ENCODE peak calls at places on chromosomes 1 and 21, in eight cellular contexts. One of them, this sample, is unnamed.

GRCh38 chr1:197222025-197222685 is 45.9 kb upstream of the CRB1 start:
- DNase-seq in PC-9: peak
- DNase-seq in fibroblast of the aortic adventitia: peak
- DNase-seq in sigmoid colon: no peak
- DNase-seq in breast epithelium: no peak
- DNase-seq in neural progenitor cell: no peak
- DNase-seq in A549: no peak
- DNase-seq in BJ: no peak
- DNase-seq in this sample: no peak

GRCh38 chr21:42841156-42841915 is 38.0 kb downstream of the WDR4 start:
- DNase-seq in PC-9: no peak
- DNase-seq in fibroblast of the aortic adventitia: no peak
- DNase-seq in sigmoid colon: peak
- DNase-seq in breast epithelium: peak
- DNase-seq in neural progenitor cell: no peak
- DNase-seq in A549: no peak
- DNase-seq in BJ: no peak
- DNase-seq in this sample: no peak

GRCh38 chr1:214135886-214136285 is 145.1 kb upstream of the SMYD2 start:
- DNase-seq in PC-9: no peak
- DNase-seq in fibroblast of the aortic adventitia: no peak
- DNase-seq in sigmoid colon: no peak
- DNase-seq in breast epithelium: no peak
- DNase-seq in neural progenitor cell: no peak
- DNase-seq in A549: no peak
- DNase-seq in BJ: peak
- DNase-seq in this sample: no peak

GRCh38 chr1:17667641-17668040 is 87.5 kb upstream of the ACTL8 start:
- DNase-seq in PC-9: no peak
- DNase-seq in fibroblast of the aortic adventitia: no peak
- DNase-seq in sigmoid colon: no peak
- DNase-seq in breast epithelium: no peak
- DNase-seq in neural progenitor cell: no peak
- DNase-seq in A549: no peak
- DNase-seq in BJ: no peak
- DNase-seq in this sample: no peak

GRCh38 chr1:156480411-156481192 is 20.0 kb downstream of the MEF2D start:
- DNase-seq in PC-9: no peak
- DNase-seq in fibroblast of the aortic adventitia: no peak
- DNase-seq in sigmoid colon: peak
- DNase-seq in breast epithelium: no peak
- DNase-seq in neural progenitor cell: peak
- DNase-seq in A549: peak
- DNase-seq in BJ: no peak
- DNase-seq in this sample: no peak

GRCh38 chr1:118122234-118123004 is 62.6 kb downstream of the SPAG17 start:
- DNase-seq in PC-9: no peak
- DNase-seq in fibroblast of the aortic adventitia: no peak
- DNase-seq in sigmoid colon: no peak
- DNase-seq in breast epithelium: no peak
- DNase-seq in neural progenitor cell: no peak
- DNase-seq in A549: no peak
- DNase-seq in BJ: no peak
- DNase-seq in this sample: no peak

GRCh38 chr1:194043984-194044755 is 857.8 kb upstream of the B3GALT2 start:
- DNase-seq in PC-9: no peak
- DNase-seq in fibroblast of the aortic adventitia: peak
- DNase-seq in sigmoid colon: no peak
- DNase-seq in breast epithelium: no peak
- DNase-seq in neural progenitor cell: no peak
- DNase-seq in A549: no peak
- DNase-seq in BJ: no peak
- DNase-seq in this sample: no peak

GRCh38 chr1:109115685-109116084 is 1.8 kb downstream of the ELAPOR1 start:
- DNase-seq in PC-9: no peak
- DNase-seq in fibroblast of the aortic adventitia: no peak
- DNase-seq in sigmoid colon: no peak
- DNase-seq in breast epithelium: no peak
- DNase-seq in neural progenitor cell: no peak
- DNase-seq in A549: no peak
- DNase-seq in BJ: no peak
- DNase-seq in this sample: no peak

GRCh38 chr1:78240755-78241154 is 195.0 kb downstream of the GIPC2 start:
- DNase-seq in PC-9: no peak
- DNase-seq in fibroblast of the aortic adventitia: peak
- DNase-seq in sigmoid colon: no peak
- DNase-seq in breast epithelium: no peak
- DNase-seq in neural progenitor cell: peak
- DNase-seq in A549: no peak
- DNase-seq in BJ: no peak
- DNase-seq in this sample: no peak

GRCh38 chr1:51310871-51311613 is 19.3 kb downstream of the TTC39A start:
- DNase-seq in PC-9: no peak
- DNase-seq in fibroblast of the aortic adventitia: no peak
- DNase-seq in sigmoid colon: peak
- DNase-seq in breast epithelium: no peak
- DNase-seq in neural progenitor cell: no peak
- DNase-seq in A549: no peak
- DNase-seq in BJ: no peak
- DNase-seq in this sample: no peak

GRCh38 chr1:51311826-51312225 is 18.5 kb downstream of the TTC39A start:
- DNase-seq in PC-9: no peak
- DNase-seq in fibroblast of the aortic adventitia: no peak
- DNase-seq in sigmoid colon: no peak
- DNase-seq in breast epithelium: no peak
- DNase-seq in neural progenitor cell: no peak
- DNase-seq in A549: no peak
- DNase-seq in BJ: no peak
- DNase-seq in this sample: no peak

GRCh38 chr1:51313961-51314777 is 16.2 kb downstream of the TTC39A start:
- DNase-seq in PC-9: peak
- DNase-seq in fibroblast of the aortic adventitia: peak
- DNase-seq in sigmoid colon: no peak
- DNase-seq in breast epithelium: no peak
- DNase-seq in neural progenitor cell: no peak
- DNase-seq in A549: peak
- DNase-seq in BJ: peak
- DNase-seq in this sample: peak

GRCh38 chr1:51313268-51313852 is 17.0 kb downstream of the TTC39A start:
- DNase-seq in PC-9: no peak
- DNase-seq in fibroblast of the aortic adventitia: no peak
- DNase-seq in sigmoid colon: no peak
- DNase-seq in breast epithelium: no peak
- DNase-seq in neural progenitor cell: peak
- DNase-seq in A549: peak
- DNase-seq in BJ: no peak
- DNase-seq in this sample: no peak

GRCh38 chr1:51312718-51313117 is 17.6 kb downstream of the TTC39A start:
- DNase-seq in PC-9: no peak
- DNase-seq in fibroblast of the aortic adventitia: no peak
- DNase-seq in sigmoid colon: no peak
- DNase-seq in breast epithelium: no peak
- DNase-seq in neural progenitor cell: no peak
- DNase-seq in A549: no peak
- DNase-seq in BJ: no peak
- DNase-seq in this sample: no peak
- TF ChIP-seq CTCF in PC-9: no peak
- TF ChIP-seq CTCF in fibroblast of the aortic adventitia: no peak
- TF ChIP-seq CTCF in sigmoid colon: no peak
- TF ChIP-seq CTCF in breast epithelium: no peak
- TF ChIP-seq CTCF in neural progenitor cell: no peak
- TF ChIP-seq CTCF in A549: no peak
- TF ChIP-seq CTCF in BJ: no peak
- TF ChIP-seq CTCF in this sample: no peak

GRCh38 chr1:246064891-246065290 is 442.2 kb downstream of the SMYD3 start:
- DNase-seq in PC-9: no peak
- DNase-seq in fibroblast of the aortic adventitia: no peak
- DNase-seq in sigmoid colon: no peak
- DNase-seq in breast epithelium: no peak
- DNase-seq in neural progenitor cell: no peak
- DNase-seq in A549: no peak
- DNase-seq in BJ: no peak
- DNase-seq in this sample: no peak
- H3K4me3 ChIP-seq in PC-9: no peak
- H3K4me3 ChIP-seq in fibroblast of the aortic adventitia: no peak
- H3K4me3 ChIP-seq in sigmoid colon: no peak
- H3K4me3 ChIP-seq in breast epithelium: no peak
- H3K4me3 ChIP-seq in neural progenitor cell: no peak
- H3K4me3 ChIP-seq in A549: no peak
- H3K4me3 ChIP-seq in BJ: no peak
- H3K4me3 ChIP-seq in this sample: no peak

GRCh38 chr1:70966018-70966638 is 81.5 kb downstream of the PTGER3 start:
- DNase-seq in PC-9: no peak
- DNase-seq in fibroblast of the aortic adventitia: peak
- DNase-seq in sigmoid colon: no peak
- DNase-seq in breast epithelium: no peak
- DNase-seq in neural progenitor cell: no peak
- DNase-seq in A549: peak
- DNase-seq in BJ: no peak
- DNase-seq in this sample: no peak

GRCh38 chr1:70970407-70970806 is 77.2 kb downstream of the PTGER3 start:
- DNase-seq in PC-9: no peak
- DNase-seq in fibroblast of the aortic adventitia: no peak
- DNase-seq in sigmoid colon: no peak
- DNase-seq in breast epithelium: no peak
- DNase-seq in neural progenitor cell: no peak
- DNase-seq in A549: no peak
- DNase-seq in BJ: no peak
- DNase-seq in this sample: no peak
- TF ChIP-seq CTCF in PC-9: no peak
- TF ChIP-seq CTCF in fibroblast of the aortic adventitia: no peak
- TF ChIP-seq CTCF in sigmoid colon: no peak
- TF ChIP-seq CTCF in breast epithelium: no peak
- TF ChIP-seq CTCF in neural progenitor cell: no peak
- TF ChIP-seq CTCF in A549: no peak
- TF ChIP-seq CTCF in BJ: no peak
- TF ChIP-seq CTCF in this sample: no peak

DNA sequence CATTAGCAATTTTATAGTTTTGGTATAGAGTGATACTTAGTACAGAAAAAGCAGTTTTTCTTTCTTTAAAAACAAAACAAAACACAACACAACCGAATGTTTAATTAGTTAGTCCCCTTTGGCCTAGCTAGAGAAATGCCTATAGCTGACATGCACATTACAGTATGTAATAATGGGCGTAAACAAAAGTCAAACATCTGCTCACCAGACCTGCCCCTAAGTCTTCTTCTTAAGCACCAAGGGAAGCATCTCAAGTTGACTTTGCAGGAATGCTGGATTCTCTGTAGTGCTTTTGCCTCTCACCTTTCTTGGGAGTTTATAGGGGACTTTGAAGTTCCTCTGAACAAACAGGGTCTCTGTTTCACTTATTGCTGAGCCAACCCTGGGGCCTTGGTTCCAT is 143.7 kb downstream of the TM2D1 start:
- DNase-seq in PC-9: no peak
- DNase-seq in fibroblast of the aortic adventitia: no peak
- DNase-seq in sigmoid colon: no peak
- DNase-seq in breast epithelium: no peak
- DNase-seq in neural progenitor cell: no peak
- DNase-seq in A549: no peak
- DNase-seq in BJ: no peak
- DNase-seq in this sample: no peak
- H3K4me3 ChIP-seq in PC-9: no peak
- H3K4me3 ChIP-seq in fibroblast of the aortic adventitia: no peak
- H3K4me3 ChIP-seq in sigmoid colon: no peak
- H3K4me3 ChIP-seq in breast epithelium: no peak
- H3K4me3 ChIP-seq in neural progenitor cell: no peak
- H3K4me3 ChIP-seq in A549: no peak
- H3K4me3 ChIP-seq in BJ: no peak
- H3K4me3 ChIP-seq in this sample: no peak

DNA sequence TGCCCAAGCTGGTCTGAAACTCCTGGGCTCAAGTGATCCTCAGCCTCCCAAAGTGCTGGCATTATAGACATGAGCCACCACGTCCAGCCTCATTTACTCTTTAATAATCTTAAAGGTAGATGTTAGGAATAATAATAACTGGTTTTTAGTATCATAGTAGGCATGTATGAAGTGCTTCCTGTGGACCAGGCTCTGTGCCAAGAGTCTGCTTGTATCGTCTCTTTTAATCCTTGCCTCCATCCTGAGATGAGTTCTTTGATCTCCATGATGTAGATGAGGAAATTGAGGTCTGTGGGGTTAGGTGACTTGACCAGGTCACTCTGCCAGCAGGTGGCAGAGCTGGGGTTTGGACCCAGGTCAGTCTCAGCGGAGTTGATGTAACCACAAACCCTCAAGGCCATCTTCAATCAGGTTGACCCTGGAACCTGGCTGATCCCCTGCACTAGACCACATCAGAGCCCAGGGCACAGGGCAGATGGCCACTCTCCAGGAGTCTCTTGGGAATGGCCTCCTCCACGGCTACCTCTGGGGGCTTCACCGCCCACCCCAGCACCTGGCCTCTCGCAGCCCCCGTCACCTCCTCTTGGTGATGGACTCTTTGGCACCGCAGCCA is 11.3 kb downstream of the EFHD2 start:
- DNase-seq in PC-9: no peak
- DNase-seq in fibroblast of the aortic adventitia: no peak
- DNase-seq in sigmoid colon: no peak
- DNase-seq in breast epithelium: no peak
- DNase-seq in neural progenitor cell: no peak
- DNase-seq in A549: no peak
- DNase-seq in BJ: no peak
- DNase-seq in this sample: no peak
- TF ChIP-seq CTCF in PC-9: no peak
- TF ChIP-seq CTCF in fibroblast of the aortic adventitia: no peak
- TF ChIP-seq CTCF in sigmoid colon: no peak
- TF ChIP-seq CTCF in breast epithelium: no peak
- TF ChIP-seq CTCF in neural progenitor cell: no peak
- TF ChIP-seq CTCF in A549: no peak
- TF ChIP-seq CTCF in BJ: no peak
- TF ChIP-seq CTCF in this sample: no peak

GRCh38 chr1:219176168-219176567 is 2.5 kb downstream of the LYPLAL1 start:
- DNase-seq in PC-9: no peak
- DNase-seq in fibroblast of the aortic adventitia: no peak
- DNase-seq in sigmoid colon: no peak
- DNase-seq in breast epithelium: no peak
- DNase-seq in neural progenitor cell: no peak
- DNase-seq in A549: no peak
- DNase-seq in BJ: no peak
- DNase-seq in this sample: no peak

GRCh38 chr1:219177363-219177762 is 3.7 kb downstream of the LYPLAL1 start:
- DNase-seq in PC-9: no peak
- DNase-seq in fibroblast of the aortic adventitia: no peak
- DNase-seq in sigmoid colon: no peak
- DNase-seq in breast epithelium: no peak
- DNase-seq in neural progenitor cell: no peak
- DNase-seq in A549: no peak
- DNase-seq in BJ: no peak
- DNase-seq in this sample: no peak

GRCh38 chr1:219179293-219179692 is 5.6 kb downstream of the LYPLAL1 start:
- DNase-seq in PC-9: no peak
- DNase-seq in fibroblast of the aortic adventitia: peak
- DNase-seq in sigmoid colon: no peak
- DNase-seq in breast epithelium: no peak
- DNase-seq in neural progenitor cell: no peak
- DNase-seq in A549: no peak
- DNase-seq in BJ: no peak
- DNase-seq in this sample: peak

GRCh38 chr1:219174672-219175564 is 1.2 kb downstream of the LYPLAL1 start:
- DNase-seq in PC-9: peak
- DNase-seq in fibroblast of the aortic adventitia: peak
- DNase-seq in sigmoid colon: no peak
- DNase-seq in breast epithelium: no peak
- DNase-seq in neural progenitor cell: peak
- DNase-seq in A549: no peak
- DNase-seq in BJ: peak
- DNase-seq in this sample: peak

GRCh38 chr1:219177940-219178339 is 4.3 kb downstream of the LYPLAL1 start:
- DNase-seq in PC-9: no peak
- DNase-seq in fibroblast of the aortic adventitia: no peak
- DNase-seq in sigmoid colon: no peak
- DNase-seq in breast epithelium: no peak
- DNase-seq in neural progenitor cell: no peak
- DNase-seq in A549: no peak
- DNase-seq in BJ: no peak
- DNase-seq in this sample: no peak
- H3K4me3 ChIP-seq in PC-9: no peak
- H3K4me3 ChIP-seq in fibroblast of the aortic adventitia: no peak
- H3K4me3 ChIP-seq in sigmoid colon: no peak
- H3K4me3 ChIP-seq in breast epithelium: no peak
- H3K4me3 ChIP-seq in neural progenitor cell: no peak
- H3K4me3 ChIP-seq in A549: no peak
- H3K4me3 ChIP-seq in BJ: no peak
- H3K4me3 ChIP-seq in this sample: no peak